ENCODE peak calls at places on chromosomes 12 and 14, in seven cellular contexts. Y is RWPE1, V is SK-N-SH, S is endodermal cell, O is Panc1, M is esophagus squamous epithelium, L is A673. Q is an unnamed sample.

GRCh38 chr14:100611811-100612480 is 24.7 kb upstream of the BEGAIN start:
- DNase-seq in M (no peak), Y (no peak), V (peak; percentile 21), S (peak; percentile 13), O (no peak), L (no peak), Q (peak; percentile 16)

GRCh38 chr12:72390146-72390545 is 118.0 kb downstream of the TRHDE start:
- DNase-seq in L (peak; percentile 67), Y (no peak), S (no peak), O (no peak), M (no peak), V (no peak), Q (no peak)

GRCh38 chr12:31524791-31525495 is 66.0 kb downstream of the DENND5B start:
- DNase-seq in L (no peak), O (peak; percentile 93), S (no peak), M (no peak), V (no peak), Y (peak; percentile 9), Q (no peak)

GRCh38 chr12:123490089-123490488 is 32.1 kb downstream of the SNRNP35 start:
- DNase-seq in Y (no peak), V (no peak), L (no peak), O (no peak), S (no peak), M (no peak), Q (no peak)

GRCh38 chr12:123150804-123151678 is at the start of gene PITPNM2:
- DNase-seq in V (peak; percentile 90), L (peak; percentile 72), M (no peak), O (no peak), S (peak; percentile 84), Y (peak; percentile 58), Q (no peak)

GRCh38 chr12:130044991-130045621 is 117.2 kb upstream of the FZD10 start:
- DNase-seq in M (no peak), Y (no peak), V (no peak), O (no peak), L (no peak), S (peak; percentile 94), Q (no peak)

GRCh38 chr14:104735830-104736642 is 12.0 kb downstream of the ADSS1 start:
- DNase-seq in O (no peak), Y (no peak), M (no peak), L (no peak), S (no peak), V (peak; percentile 60), Q (peak; percentile 64)

GRCh38 chr12:198708-199107 is 15.2 kb downstream of the SLC6A12 start:
- DNase-seq in Y (no peak), V (no peak), L (no peak), O (no peak), S (no peak), M (no peak), Q (no peak)

GRCh38 chr14:102853703-102854396 is 68.6 kb upstream of the AMN start:
- DNase-seq in V (no peak), Y (no peak), O (no peak), L (no peak), M (no peak), S (no peak), Q (no peak)

GRCh38 chr14:92500491-92500941 is 13.1 kb upstream of the RIN3 start:
- DNase-seq in L (no peak), S (peak; percentile 58), M (no peak), V (no peak), Y (no peak), O (no peak), Q (peak; percentile 42)

GRCh38 chr14:75401356-75401755 is 26.5 kb upstream of the JDP2 start:
- DNase-seq in L (peak; percentile 11), M (no peak), Y (no peak), S (peak; percentile 84), O (no peak), V (no peak), Q (no peak)

GRCh38 chr12:56150563-56150962 is 1.8 kb upstream of the MYL6B start:
- DNase-seq in S (no peak), Y (peak; percentile 33), O (no peak), V (no peak), M (no peak), L (no peak), Q (no peak)

GRCh38 chr12:18502422-18502821 is 235.4 kb downstream of the PLCZ1 start:
- DNase-seq in S (no peak), V (no peak), Y (no peak), O (no peak), M (no peak), L (no peak), Q (no peak)

GRCh38 chr12:31206038-31206670 is 119.8 kb downstream of the SINHCAF start:
- DNase-seq in Y (peak; percentile 75), S (peak; percentile 67), L (peak; percentile 39), M (no peak), V (no peak), O (no peak), Q (no peak)

GRCh38 chr12:13204428-13204827 is 7.9 kb downstream of the EMP1 start:
- DNase-seq in M (no peak), Y (no peak), L (no peak), V (no peak), S (peak; percentile 70), O (no peak), Q (no peak)

GRCh38 chr12:50401383-50402155 is 884 bp downstream of the LARP4 start:
- DNase-seq in V (no peak), O (no peak), S (peak; percentile 36), M (no peak), Y (peak; percentile 23), L (peak; percentile 30), Q (no peak)

GRCh38 chr14:92651793-92652382 is 96.5 kb downstream of the LGMN start:
- DNase-seq in O (no peak), M (no peak), Y (no peak), S (no peak), V (no peak), L (no peak), Q (no peak)

GRCh38 chr14:68167019-68167716 is 347.6 kb downstream of the RAD51B start:
- DNase-seq in M (no peak), S (no peak), L (no peak), O (no peak), V (no peak), Y (no peak), Q (no peak)

GRCh38 chr12:75308279-75308678 is 21.8 kb downstream of the CAPS2 start:
- DNase-seq in O (no peak), Y (no peak), L (no peak), M (no peak), S (no peak), V (no peak), Q (no peak)

GRCh38 chr12:75305412-75306332 is 24.5 kb downstream of the CAPS2 start:
- DNase-seq in O (no peak), Y (no peak), V (no peak), S (peak; percentile 43), L (no peak), M (no peak), Q (no peak)

GRCh38 chr12:75315518-75315917 is 14.6 kb downstream of the CAPS2 start:
- DNase-seq in O (no peak), M (no peak), L (no peak), Y (no peak), V (no peak), S (no peak), Q (no peak)

DNA sequence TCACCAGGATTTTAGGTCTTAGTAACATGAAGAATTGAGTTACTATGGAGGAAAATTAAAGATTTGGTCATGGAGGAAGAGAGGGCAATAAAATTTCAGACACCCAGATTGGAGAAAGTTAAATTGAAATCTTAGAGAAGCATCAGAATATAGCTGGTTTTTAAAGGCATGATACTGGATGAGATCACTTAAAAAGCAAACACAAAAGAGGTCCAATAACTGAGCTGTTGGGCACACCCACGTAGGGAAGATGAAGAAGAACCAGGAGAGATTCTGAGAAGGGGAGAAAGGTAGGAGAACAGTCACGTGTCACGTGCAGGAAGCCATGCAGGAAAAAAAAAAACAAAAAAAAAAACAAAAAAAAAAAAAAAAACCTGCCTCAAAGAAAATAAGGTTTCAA is 18.8 kb downstream of the CAPS2 start:
- DNase-seq in S (no peak), V (no peak), L (no peak), M (no peak), Y (no peak), O (no peak), Q (no peak)
- H3K27ac ChIP-seq in S (no peak overlapping the region), V (no peak overlapping the region), L (no peak overlapping the region), M (no peak overlapping the region), Y (no peak overlapping the region), O (no peak overlapping the region), Q (no peak overlapping the region)

GRCh38 chr12:125185740-125186470 is 120.7 kb downstream of the AACS start:
- DNase-seq in L (peak; percentile 92), M (no peak), O (no peak), S (peak; percentile 98), V (peak; percentile 81), Y (peak; percentile 48), Q (peak; percentile 85)
- TF ChIP-seq CTCF in L (no peak), M (peak; percentile 58), O (peak; percentile 89), S (peak; percentile 77), V (peak; percentile 42), Y (peak; percentile 77), Q (peak; percentile 37)

GRCh38 chr14:89787525-89787924 is 167.0 kb downstream of the EFCAB11 start:
- DNase-seq in S (no peak), O (no peak), V (peak; percentile 47), M (no peak), L (no peak), Y (peak; percentile 20), Q (no peak)
- H3K27ac ChIP-seq in S (no peak overlapping the region), O (no peak overlapping the region), V (peak overlapping the region; percentile 56), M (no peak overlapping the region), L (no peak overlapping the region), Y (no peak overlapping the region), Q (no peak overlapping the region)

GRCh38 chr12:103966736-103967135 is 1.1 kb downstream of the TDG start:
- DNase-seq in S (no peak), Y (no peak), V (no peak), M (no peak), O (no peak), L (no peak), Q (no peak)

GRCh38 chr12:103965255-103965589 is 450 bp upstream of the TDG start:
- DNase-seq in S (no peak), M (no peak), L (no peak), Y (no peak), O (no peak), V (no peak), Q (no peak)

GRCh38 chr12:103962493-103962892 is 3.2 kb upstream of the TDG start:
- DNase-seq in L (no peak), V (no peak), O (no peak), M (no peak), Y (no peak), S (no peak), Q (no peak)

GRCh38 chr12:103964805-103965204 is 867 bp upstream of the TDG start:
- DNase-seq in M (no peak), V (no peak), O (no peak), L (no peak), S (no peak), Y (no peak), Q (no peak)

DNA sequence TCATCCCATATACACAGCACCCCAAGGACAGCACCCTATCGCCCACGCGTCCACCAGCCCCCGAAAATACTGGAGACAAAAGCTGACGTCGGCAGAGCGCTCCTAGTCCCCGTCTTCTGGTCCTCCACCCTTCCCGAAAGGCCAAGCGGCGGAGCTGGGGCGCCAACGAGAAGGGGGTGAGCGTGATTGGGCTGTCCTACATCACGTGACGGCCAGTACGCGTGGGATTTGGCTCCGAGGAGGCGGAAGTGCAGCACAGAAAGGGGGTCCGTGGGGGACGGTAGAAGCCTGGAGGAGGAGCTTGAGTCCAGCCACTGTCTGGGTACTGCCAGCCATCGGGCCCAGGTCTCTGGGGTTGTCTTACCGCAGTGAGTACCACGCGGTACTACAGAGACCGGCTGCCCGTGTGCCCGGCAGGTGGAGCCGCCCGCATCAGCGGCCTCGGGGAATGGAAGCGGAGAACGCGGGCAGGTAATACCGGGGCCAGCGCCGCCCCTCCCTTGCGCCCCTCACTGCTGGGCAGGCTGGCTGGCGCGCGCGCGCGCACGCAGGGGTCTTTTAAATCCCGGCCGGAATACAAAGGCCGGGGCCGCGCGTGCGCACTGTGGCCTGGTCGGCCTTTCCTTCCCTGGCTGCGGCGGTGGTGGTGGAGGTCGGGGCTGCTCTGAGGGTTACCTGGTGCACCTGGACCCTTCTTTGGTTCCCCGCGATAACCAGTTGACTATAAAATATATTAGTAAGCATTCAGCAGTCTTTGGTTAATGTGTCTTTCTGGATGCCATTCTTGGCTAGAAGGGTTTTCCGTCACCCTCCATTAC is at the start of gene TDG:
- DNase-seq in O (peak; percentile 79), V (peak; percentile 94), Y (peak; percentile 97), L (peak; percentile 99), S (peak; percentile 100), M (peak; percentile 97), Q (peak; percentile 98)
- TF ChIP-seq CTCF in O (no peak), V (peak; percentile 34), Y (peak; percentile 16), L (no peak), S (peak; percentile 48), M (no peak), Q (peak; percentile 36)

Q was measured in dorsolateral prefrontal cortex.